ENCODE peak calls at places on chromosomes 11 and 22, in five cellular contexts. I is adrenal gland; D is CD4-positive, CD25-positive, alpha-beta regulatory T cell; A is thoracic aorta; X is CD8-positive, alpha-beta T cell. R is an unnamed sample.

GRCh38 chr22:42719656-42720262 is 911 bp downstream of the A4GALT start:
- DNase-seq in I (no peak), D (no peak), A (no peak), X (no peak), R (no peak)

GRCh38 chr11:58292017-58292416 is 24.0 kb upstream of the OR10W1 start:
- DNase-seq in I (no peak), D (no peak), A (no peak), X (no peak), R (no peak)

GRCh38 chr11:58188770-58189169 is at the start of gene OR9Q2:
- DNase-seq in I (no peak), D (no peak), A (no peak), X (no peak), R (no peak)

GRCh38 chr22:45291061-45291930 is 6.5 kb downstream of the UPK3A start:
- DNase-seq in I (no peak), D (no peak), A (no peak), X (no peak), R (no peak)

GRCh38 chr22:36512333-36512732 is 5.5 kb upstream of the FOXRED2 start:
- DNase-seq in I (no peak), D (no peak), A (no peak), X (no peak), R (no peak)

GRCh38 chr11:12876340-12876739 is 132.8 kb upstream of the RASSF10 start:
- DNase-seq in I (no peak), D (no peak), A (no peak), X (no peak), R (no peak)

GRCh38 chr22:41844513-41844912 is 11.6 kb downstream of the SREBF2 start:
- DNase-seq in I (no peak), D (no peak), A (no peak), X (no peak), R (no peak)

GRCh38 chr11:128504489-128504888 is 82.9 kb downstream of the ETS1 start:
- DNase-seq in I (no peak), D (no peak), A (no peak), X (no peak), R (no peak)

GRCh38 chr11:64608636-64609035 is 17.6 kb downstream of the SLC22A12 start:
- DNase-seq in I (no peak), D (no peak), A (no peak), X (no peak), R (no peak)

GRCh38 chr11:121350314-121351046 is 57.9 kb downstream of the SC5D start:
- DNase-seq in I (no peak), D (no peak), A (no peak), X (no peak), R (no peak)

GRCh38 chr11:125287467-125288232 is 123.1 kb downstream of the PKNOX2 start:
- DNase-seq in I (no peak), D (no peak), A (no peak), X (no peak), R (no peak)

GRCh38 chr22:29810156-29810555 is 27.9 kb downstream of the ASCC2 start:
- DNase-seq in I (no peak), D (no peak), A (no peak), X (no peak), R (no peak)

GRCh38 chr11:15967966-15968365 is 388.4 kb downstream of the SOX6 start:
- DNase-seq in I (no peak), D (no peak), A (no peak), X (no peak), R (no peak)

GRCh38 chr11:100827934-100828661 is 141.0 kb downstream of the ARHGAP42 start:
- DNase-seq in I (no peak), D (no peak), A (no peak), X (no peak), R (no peak)

GRCh38 chr11:47551086-47551485 is 1.8 kb downstream of the CELF1 start:
- DNase-seq in I (no peak), D (peak; percentile 47), A (no peak), X (no peak), R (no peak)

GRCh38 chr22:50310209-50310722 is 2.8 kb upstream of the PLXNB2 start:
- DNase-seq in I (no peak), D (no peak), A (no peak), X (no peak), R (no peak)
- H3K4me1 ChIP-seq in I (peaks cover 39% of the 10 kb centered on the region), D (peaks cover 30% of the 10 kb centered on the region), A (peaks cover 29% of the 10 kb centered on the region), X (peaks cover 29% of the 10 kb centered on the region), R (peaks cover 27% of the 10 kb centered on the region)

DNA sequence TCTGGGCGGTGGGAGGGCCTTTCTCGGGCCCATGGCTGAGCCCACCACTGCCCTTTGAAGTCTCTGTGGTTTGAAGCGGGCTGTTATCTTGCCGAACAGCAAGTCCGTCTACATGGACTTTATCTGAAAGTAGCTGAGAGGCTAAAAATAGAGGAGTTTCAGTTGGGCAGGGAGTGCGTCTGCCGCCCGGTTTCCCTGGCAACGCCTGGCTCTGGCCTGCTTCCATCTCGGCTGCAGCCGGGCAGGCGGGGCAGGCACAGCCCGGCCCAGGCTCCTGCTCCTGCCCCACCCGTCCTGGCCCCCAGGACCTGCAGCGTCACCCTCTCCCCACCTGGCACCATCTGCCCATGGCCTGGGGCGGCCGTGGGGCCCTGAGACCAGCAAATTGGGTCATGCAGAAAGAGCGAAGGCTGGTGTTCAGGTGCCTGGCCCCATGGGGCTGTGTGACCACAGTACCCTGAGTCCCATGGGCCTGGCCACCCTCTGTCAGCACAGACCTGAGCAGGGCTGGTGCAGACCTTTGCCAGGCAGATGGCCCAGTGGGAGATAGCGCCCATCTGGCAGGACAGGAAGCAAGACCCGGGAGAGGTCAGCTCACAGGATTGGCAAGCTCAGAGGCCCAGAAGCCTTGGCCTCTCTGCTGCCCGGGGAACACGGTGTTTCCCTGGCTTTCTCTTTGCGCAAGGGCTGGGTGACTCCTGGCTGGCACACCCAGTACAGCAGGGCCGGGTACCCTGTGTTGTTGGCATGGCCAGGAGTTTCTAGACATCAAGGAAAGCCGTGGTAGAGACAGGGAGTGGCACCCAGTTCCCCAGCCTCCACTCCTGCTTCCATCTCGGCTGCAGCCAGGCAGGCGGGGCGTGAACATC is 79.1 kb upstream of the KCNQ1OT1 start:
- DNase-seq in I (peak; percentile 93), D (no peak), A (peak; percentile 12), X (no peak), R (no peak)
- H3K4me3 ChIP-seq in I (no peak overlapping the region), D (no peak overlapping the region), A (peak overlapping the region; percentile 66), X (no peak overlapping the region), R (no peak overlapping the region)

GRCh38 chr11:131043251-131043650 is 127.0 kb upstream of the SNX19 start:
- DNase-seq in I (no peak), D (no peak), A (no peak), X (no peak), R (no peak)

GRCh38 chr11:131038597-131038996 is 122.3 kb upstream of the SNX19 start:
- DNase-seq in I (no peak), D (no peak), A (no peak), X (no peak), R (no peak)

GRCh38 chr11:131042041-131042390 is 125.7 kb upstream of the SNX19 start:
- DNase-seq in I (no peak), D (no peak), A (no peak), X (no peak), R (no peak)

GRCh38 chr11:131042711-131043110 is 126.4 kb upstream of the SNX19 start:
- DNase-seq in I (no peak), D (no peak), A (no peak), X (no peak), R (no peak)

DNA sequence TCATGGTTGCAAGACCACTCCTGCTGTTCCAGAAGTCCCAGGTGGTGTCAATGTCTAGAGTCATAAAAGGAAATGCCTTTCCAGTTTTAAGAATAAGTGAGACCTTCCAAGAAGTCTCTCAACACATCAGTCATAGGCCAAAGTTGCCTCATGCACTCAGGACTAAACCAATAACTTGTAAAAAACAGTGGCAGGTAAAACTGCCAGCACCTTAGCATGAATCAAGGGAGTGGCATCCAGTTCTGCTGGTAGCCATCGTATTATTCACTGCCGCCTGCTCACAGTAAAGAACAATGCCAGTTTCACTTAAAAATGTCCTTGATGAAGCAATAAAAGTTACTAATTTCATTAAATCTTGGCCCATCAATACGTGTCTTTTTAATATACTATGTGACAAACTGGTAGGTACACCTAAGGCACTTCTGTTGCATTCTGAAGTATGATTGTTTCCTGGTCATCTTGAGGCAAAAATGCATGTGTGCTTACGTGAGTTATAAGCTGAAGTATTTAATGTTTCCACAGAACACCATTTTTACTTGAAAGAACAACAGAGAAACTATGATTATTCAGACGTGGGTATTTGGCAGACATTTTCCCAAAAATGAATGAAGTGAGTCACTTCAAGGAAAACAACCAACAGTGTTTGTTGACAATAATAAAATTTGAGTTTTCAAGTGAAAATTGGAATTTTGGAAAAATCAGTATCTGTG is 125.2 kb upstream of the SNX19 start:
- DNase-seq in I (no peak), D (no peak), A (no peak), X (no peak), R (no peak)
- H3K27ac ChIP-seq in I (no peak overlapping the region), D (no peak overlapping the region), A (no peak overlapping the region), X (no peak overlapping the region), R (peak overlapping the region; percentile 75)

GRCh38 chr22:26481112-26481693 is 2.4 kb downstream of the HPS4 start:
- DNase-seq in I (no peak), D (no peak), A (no peak), X (no peak), R (no peak)
- H3K4me1 ChIP-seq in I (peaks cover 53% of the 10 kb centered on the region), D (peaks cover 46% of the 10 kb centered on the region), A (peaks cover 58% of the 10 kb centered on the region), X (peaks cover 54% of the 10 kb centered on the region), R (peaks cover 77% of the 10 kb centered on the region)